ENCODE peak calls at places on chromosomes 4 and X, in four cellular contexts. One of them, this sample, is unnamed. For H3K36me3, the result is how much of the 10 kb centered on the place peaks cover.

GRCh38 chr4:114078636-114079035 is 99.2 kb upstream of the ARSJ start:
- DNase-seq in ascending aorta: no peak
- DNase-seq in upper lobe of left lung: no peak
- DNase-seq in H1: no peak
- DNase-seq in this sample: no peak

GRCh38 chr4:182404371-182404770 is 161.2 kb downstream of the TENM3 start:
- DNase-seq in upper lobe of left lung: no peak
- DNase-seq in ascending aorta: no peak
- DNase-seq in H1: no peak
- DNase-seq in this sample: no peak

GRCh38 chr4:12734586-12734985 is 749.6 kb downstream of the RAB28 start:
- DNase-seq in upper lobe of left lung: no peak
- DNase-seq in H1: no peak
- DNase-seq in ascending aorta: no peak
- DNase-seq in this sample: no peak

GRCh38 chrX:48472851-48473717 is 2.9 kb upstream of the FTSJ1 start:
- DNase-seq in H1: no peak
- DNase-seq in upper lobe of left lung: no peak
- DNase-seq in ascending aorta: no peak
- DNase-seq in this sample: no peak

GRCh38 chrX:18995216-18995615 is 11.3 kb upstream of the PHKA2 start:
- DNase-seq in ascending aorta: no peak
- DNase-seq in H1: no peak
- DNase-seq in upper lobe of left lung: no peak
- DNase-seq in this sample: no peak

GRCh38 chr4:85409251-85409650 is 65.7 kb upstream of the ARHGAP24 start:
- DNase-seq in upper lobe of left lung: no peak
- DNase-seq in ascending aorta: no peak
- DNase-seq in H1: no peak
- DNase-seq in this sample: no peak

GRCh38 chr4:35038079-35038805 is 1206.1 kb downstream of the ARAP2 start:
- DNase-seq in ascending aorta: no peak
- DNase-seq in H1: no peak
- DNase-seq in upper lobe of left lung: no peak
- DNase-seq in this sample: no peak

GRCh38 chrX:155718964-155719586 is 106.3 kb upstream of the TMLHE start:
- DNase-seq in upper lobe of left lung: no peak
- DNase-seq in ascending aorta: no peak
- DNase-seq in H1: no peak
- DNase-seq in this sample: no peak

GRCh38 chr4:40335508-40335860 is 351 bp downstream of the CHRNA9 start:
- DNase-seq in upper lobe of left lung: no peak
- DNase-seq in ascending aorta: no peak
- DNase-seq in H1: no peak
- DNase-seq in this sample: no peak

GRCh38 chr4:85901500-85901899 is 426.6 kb downstream of the ARHGAP24 start:
- DNase-seq in H1: no peak
- DNase-seq in ascending aorta: no peak
- DNase-seq in upper lobe of left lung: no peak
- DNase-seq in this sample: no peak

GRCh38 chrX:11893933-11894710 is 136.1 kb downstream of the MSL3 start:
- DNase-seq in ascending aorta: no peak
- DNase-seq in upper lobe of left lung: no peak
- DNase-seq in H1: no peak
- DNase-seq in this sample: no peak

GRCh38 chr4:25915359-25915716 is 1.3 kb downstream of the SMIM20 start:
- DNase-seq in ascending aorta: no peak
- DNase-seq in H1: no peak
- DNase-seq in upper lobe of left lung: no peak
- DNase-seq in this sample: no peak

GRCh38 chrX:47217121-47217851 is 1.2 kb upstream of the CDK16 start:
- DNase-seq in upper lobe of left lung: peak
- DNase-seq in ascending aorta: no peak
- DNase-seq in H1: no peak
- DNase-seq in this sample: peak

GRCh38 chr4:110944501-110944900 is 321.6 kb upstream of the PITX2 start:
- DNase-seq in H1: no peak
- DNase-seq in upper lobe of left lung: no peak
- DNase-seq in ascending aorta: no peak
- DNase-seq in this sample: no peak

GRCh38 chr4:142408003-142408441 is 438.1 kb downstream of the INPP4B start:
- DNase-seq in upper lobe of left lung: no peak
- DNase-seq in H1: no peak
- DNase-seq in ascending aorta: no peak
- DNase-seq in this sample: no peak

GRCh38 chrX:85109235-85109634 is 105.6 kb downstream of the APOOL start:
- DNase-seq in upper lobe of left lung: no peak
- DNase-seq in H1: peak
- DNase-seq in ascending aorta: no peak
- DNase-seq in this sample: no peak

GRCh38 chrX:46169808-46170207 is 375.4 kb downstream of the ZNF674 start:
- DNase-seq in ascending aorta: no peak
- DNase-seq in H1: no peak
- DNase-seq in upper lobe of left lung: no peak
- DNase-seq in this sample: no peak

GRCh38 chr4:131974730-131975129 is 1174.4 kb upstream of the PCDH10 start:
- DNase-seq in H1: no peak
- DNase-seq in ascending aorta: no peak
- DNase-seq in upper lobe of left lung: no peak
- DNase-seq in this sample: no peak

GRCh38 chr4:156962551-156962974 is 9.0 kb downstream of the PDGFC start:
- DNase-seq in ascending aorta: peak
- DNase-seq in H1: no peak
- DNase-seq in upper lobe of left lung: peak
- DNase-seq in this sample: no peak

GRCh38 chrX:45843518-45843917 is 642.8 kb upstream of the DIPK2B start:
- DNase-seq in upper lobe of left lung: no peak
- DNase-seq in H1: no peak
- DNase-seq in ascending aorta: no peak
- DNase-seq in this sample: no peak

GRCh38 chr4:136281307-136281706 is 1251.0 kb downstream of the PCDH18 start:
- DNase-seq in ascending aorta: no peak
- DNase-seq in H1: peak
- DNase-seq in upper lobe of left lung: no peak
- DNase-seq in this sample: no peak

GRCh38 chrX:55342533-55343501 is 78.1 kb upstream of the PAGE3 start:
- DNase-seq in H1: peak
- DNase-seq in upper lobe of left lung: no peak
- DNase-seq in ascending aorta: no peak
- DNase-seq in this sample: no peak

GRCh38 chrX:31423575-31424284 is 351.9 kb upstream of the FTHL17 start:
- DNase-seq in ascending aorta: no peak
- DNase-seq in H1: peak
- DNase-seq in upper lobe of left lung: no peak
- DNase-seq in this sample: no peak
- TF ChIP-seq CTCF in ascending aorta: peak
- TF ChIP-seq CTCF in H1: no peak
- TF ChIP-seq CTCF in upper lobe of left lung: no peak
- TF ChIP-seq CTCF in this sample: peak

GRCh38 chr4:22315643-22316042 is 200.2 kb downstream of the ADGRA3 start:
- DNase-seq in ascending aorta: no peak
- DNase-seq in upper lobe of left lung: no peak
- DNase-seq in H1: no peak
- DNase-seq in this sample: no peak

GRCh38 chr4:22313974-22314373 is 201.9 kb downstream of the ADGRA3 start:
- DNase-seq in upper lobe of left lung: no peak
- DNase-seq in ascending aorta: no peak
- DNase-seq in H1: no peak
- DNase-seq in this sample: no peak

GRCh38 chr4:22312113-22312512 is 203.8 kb downstream of the ADGRA3 start:
- DNase-seq in upper lobe of left lung: no peak
- DNase-seq in H1: no peak
- DNase-seq in ascending aorta: no peak
- DNase-seq in this sample: no peak
- H3K4me3 ChIP-seq in upper lobe of left lung: no peak
- H3K4me3 ChIP-seq in H1: no peak
- H3K4me3 ChIP-seq in ascending aorta: no peak
- H3K4me3 ChIP-seq in this sample: no peak

GRCh38 chr4:169208516-169208915 is 62.2 kb downstream of the SH3RF1 start:
- DNase-seq in upper lobe of left lung: no peak
- DNase-seq in H1: no peak
- DNase-seq in ascending aorta: no peak
- DNase-seq in this sample: no peak
- H3K36me3 ChIP-seq in upper lobe of left lung: under half
- H3K36me3 ChIP-seq in H1: under half
- H3K36me3 ChIP-seq in ascending aorta: under half
- H3K36me3 ChIP-seq in this sample: under half

GRCh38 chr4:140049924-140050681 is 103.9 kb downstream of the MAML3 start:
- DNase-seq in upper lobe of left lung: no peak
- DNase-seq in H1: peak
- DNase-seq in ascending aorta: no peak
- DNase-seq in this sample: no peak
- TF ChIP-seq CTCF in upper lobe of left lung: no peak
- TF ChIP-seq CTCF in H1: peak
- TF ChIP-seq CTCF in ascending aorta: no peak
- TF ChIP-seq CTCF in this sample: peak

GRCh38 chr4:2763511-2763967 is 7.4 kb upstream of the TNIP2 start:
- DNase-seq in ascending aorta: no peak
- DNase-seq in H1: no peak
- DNase-seq in upper lobe of left lung: no peak
- DNase-seq in this sample: peak
- H3K4me3 ChIP-seq in ascending aorta: peak
- H3K4me3 ChIP-seq in H1: peak
- H3K4me3 ChIP-seq in upper lobe of left lung: peak
- H3K4me3 ChIP-seq in this sample: peak

GRCh38 chr4:158513246-158513645 is 8.4 kb upstream of the RXFP1 start:
- DNase-seq in H1: no peak
- DNase-seq in ascending aorta: no peak
- DNase-seq in upper lobe of left lung: no peak
- DNase-seq in this sample: no peak
- H3K36me3 ChIP-seq in H1: under half
- H3K36me3 ChIP-seq in ascending aorta: under half
- H3K36me3 ChIP-seq in upper lobe of left lung: under half
- H3K36me3 ChIP-seq in this sample: under half

GRCh38 chr4:9764155-9764696 is 17.2 kb upstream of the DRD5 start:
- DNase-seq in ascending aorta: no peak
- DNase-seq in H1: no peak
- DNase-seq in upper lobe of left lung: no peak
- DNase-seq in this sample: no peak

GRCh38 chr4:9771069-9771468 is 10.4 kb upstream of the DRD5 start:
- DNase-seq in H1: no peak
- DNase-seq in ascending aorta: no peak
- DNase-seq in upper lobe of left lung: no peak
- DNase-seq in this sample: no peak

GRCh38 chr4:9762823-9763475 is 18.5 kb upstream of the DRD5 start:
- DNase-seq in upper lobe of left lung: peak
- DNase-seq in H1: peak
- DNase-seq in ascending aorta: no peak
- DNase-seq in this sample: no peak

GRCh38 chr4:9765091-9765490 is 16.3 kb upstream of the DRD5 start:
- DNase-seq in upper lobe of left lung: peak
- DNase-seq in H1: peak
- DNase-seq in ascending aorta: no peak
- DNase-seq in this sample: no peak
- TF ChIP-seq CTCF in upper lobe of left lung: peak
- TF ChIP-seq CTCF in H1: peak
- TF ChIP-seq CTCF in ascending aorta: peak
- TF ChIP-seq CTCF in this sample: peak

GRCh38 chr4:54225671-54226398 is 3.3 kb upstream of the PDGFRA start:
- DNase-seq in H1: peak
- DNase-seq in ascending aorta: no peak
- DNase-seq in upper lobe of left lung: no peak
- DNase-seq in this sample: no peak
- H3K4me3 ChIP-seq in H1: peak
- H3K4me3 ChIP-seq in ascending aorta: peak
- H3K4me3 ChIP-seq in upper lobe of left lung: peak
- H3K4me3 ChIP-seq in this sample: peak